ENCODE peak calls at places on chromosomes 11 and 22, in four cellular contexts. One of them, this sample, is unnamed.

GRCh38 chr11:87425943-87426342 is 388.2 kb downstream of the TMEM135 start:
- DNase-seq in iPS DF 6.9: no peak
- DNase-seq in fibroblast of lung: peak; percentile 80
- DNase-seq in effector memory CD4-positive, alpha-beta T cell: no peak
- DNase-seq in this sample: no peak

GRCh38 chr11:106468091-106468490 is 390.6 kb downstream of the AASDHPPT start:
- DNase-seq in iPS DF 6.9: no peak
- DNase-seq in fibroblast of lung: peak; percentile 90
- DNase-seq in effector memory CD4-positive, alpha-beta T cell: no peak
- DNase-seq in this sample: no peak

GRCh38 chr22:39185601-39186012 is 33.1 kb upstream of the CBX7 start:
- DNase-seq in iPS DF 6.9: no peak
- DNase-seq in fibroblast of lung: peak; percentile 29
- DNase-seq in effector memory CD4-positive, alpha-beta T cell: no peak
- DNase-seq in this sample: no peak

GRCh38 chr11:18836415-18836814 is 44.8 kb upstream of the PTPN5 start:
- DNase-seq in iPS DF 6.9: no peak
- DNase-seq in fibroblast of lung: no peak
- DNase-seq in effector memory CD4-positive, alpha-beta T cell: no peak
- DNase-seq in this sample: no peak

GRCh38 chr22:27250418-27250817 is 551.1 kb downstream of the MN1 start:
- DNase-seq in iPS DF 6.9: no peak
- DNase-seq in fibroblast of lung: no peak
- DNase-seq in effector memory CD4-positive, alpha-beta T cell: no peak
- DNase-seq in this sample: no peak

GRCh38 chr11:109405671-109406070 is 16.3 kb upstream of the C11orf87 start:
- DNase-seq in iPS DF 6.9: no peak
- DNase-seq in fibroblast of lung: peak; percentile 82
- DNase-seq in effector memory CD4-positive, alpha-beta T cell: no peak
- DNase-seq in this sample: no peak

GRCh38 chr22:16131918-16132317 is 442.1 kb downstream of the POTEH start:
- DNase-seq in iPS DF 6.9: no peak
- DNase-seq in fibroblast of lung: no peak
- DNase-seq in effector memory CD4-positive, alpha-beta T cell: no peak
- DNase-seq in this sample: no peak

GRCh38 chr11:118910309-118911112 is 15.2 kb downstream of the BCL9L start:
- DNase-seq in iPS DF 6.9: no peak
- DNase-seq in fibroblast of lung: peak; percentile 95
- DNase-seq in effector memory CD4-positive, alpha-beta T cell: peak; percentile 58
- DNase-seq in this sample: peak; percentile 41

GRCh38 chr11:134207538-134208239 is 16.1 kb downstream of the NCAPD3 start:
- DNase-seq in iPS DF 6.9: no peak
- DNase-seq in fibroblast of lung: no peak
- DNase-seq in effector memory CD4-positive, alpha-beta T cell: peak; percentile 19
- DNase-seq in this sample: peak; percentile 45

GRCh38 chr11:101567086-101567485 is 16.7 kb downstream of the TRPC6 start:
- DNase-seq in iPS DF 6.9: no peak
- DNase-seq in fibroblast of lung: no peak
- DNase-seq in effector memory CD4-positive, alpha-beta T cell: no peak
- DNase-seq in this sample: no peak

GRCh38 chr11:14620027-14620511 is 23.5 kb upstream of the PDE3B start:
- DNase-seq in iPS DF 6.9: no peak
- DNase-seq in fibroblast of lung: no peak
- DNase-seq in effector memory CD4-positive, alpha-beta T cell: no peak
- DNase-seq in this sample: no peak

GRCh38 chr11:19474954-19475811 is 234.4 kb upstream of the E2F8 start:
- DNase-seq in iPS DF 6.9: no peak
- DNase-seq in fibroblast of lung: no peak
- DNase-seq in effector memory CD4-positive, alpha-beta T cell: no peak
- DNase-seq in this sample: no peak

GRCh38 chr11:42812408-42812807 is 499.4 kb upstream of the API5 start:
- DNase-seq in iPS DF 6.9: no peak
- DNase-seq in fibroblast of lung: no peak
- DNase-seq in effector memory CD4-positive, alpha-beta T cell: no peak
- DNase-seq in this sample: no peak

GRCh38 chr11:116702772-116703360 is 69.9 kb downstream of the BUD13 start:
- DNase-seq in iPS DF 6.9: no peak
- DNase-seq in fibroblast of lung: no peak
- DNase-seq in effector memory CD4-positive, alpha-beta T cell: no peak
- DNase-seq in this sample: no peak

GRCh38 chr11:119315139-119316016 is 1.6 kb downstream of the MCAM start:
- DNase-seq in iPS DF 6.9: no peak
- DNase-seq in fibroblast of lung: peak; percentile 18
- DNase-seq in effector memory CD4-positive, alpha-beta T cell: no peak
- DNase-seq in this sample: peak; percentile 81

GRCh38 chr22:24001314-24001713 is 3.9 kb downstream of the GSTT4 start:
- DNase-seq in iPS DF 6.9: no peak
- DNase-seq in fibroblast of lung: no peak
- DNase-seq in effector memory CD4-positive, alpha-beta T cell: no peak
- DNase-seq in this sample: no peak
- H3K4me1 ChIP-seq in iPS DF 6.9: no peaks in the 10 kb centered on the region
- H3K4me1 ChIP-seq in fibroblast of lung: no peaks in the 10 kb centered on the region
- H3K4me1 ChIP-seq in effector memory CD4-positive, alpha-beta T cell: no peaks in the 10 kb centered on the region
- H3K4me1 ChIP-seq in this sample: no peaks in the 10 kb centered on the region

DNA sequence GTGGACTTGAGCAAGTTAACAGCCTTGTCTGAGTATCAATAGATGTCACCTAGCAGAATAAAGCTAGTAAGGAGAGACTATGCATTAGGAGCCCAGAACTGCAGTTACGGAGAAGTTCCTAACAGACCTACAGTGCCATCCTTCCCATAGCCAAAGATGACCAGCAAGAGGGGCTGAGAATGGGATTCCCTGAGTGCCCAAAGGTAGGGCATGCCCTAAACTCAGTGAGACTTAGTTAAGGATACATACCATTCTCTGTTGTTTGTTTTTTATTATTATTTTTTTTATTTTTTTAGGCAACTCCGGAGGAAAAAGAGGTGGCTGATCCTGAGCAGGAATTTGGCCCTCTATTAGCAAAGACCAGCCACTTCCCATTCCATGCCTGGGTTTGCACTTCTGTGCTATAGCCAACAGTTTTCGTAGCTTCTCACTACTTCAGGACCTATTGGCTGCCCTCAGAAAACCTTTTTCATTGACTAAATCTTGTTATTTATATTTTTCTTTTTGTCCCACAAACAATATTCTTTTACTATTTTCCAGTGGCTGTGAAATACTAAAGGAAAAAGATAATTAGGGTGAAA is 33.3 kb upstream of the CCDC34 start:
- DNase-seq in iPS DF 6.9: no peak
- DNase-seq in fibroblast of lung: no peak
- DNase-seq in effector memory CD4-positive, alpha-beta T cell: no peak
- DNase-seq in this sample: no peak
- H3K4me1 ChIP-seq in iPS DF 6.9: peaks cover 4% of the 10 kb centered on the region
- H3K4me1 ChIP-seq in fibroblast of lung: peaks cover 4% of the 10 kb centered on the region
- H3K4me1 ChIP-seq in effector memory CD4-positive, alpha-beta T cell: no peaks in the 10 kb centered on the region
- H3K4me1 ChIP-seq in this sample: no peaks in the 10 kb centered on the region

GRCh38 chr11:64868904-64869570 is 9.4 kb downstream of the EHD1 start:
- DNase-seq in iPS DF 6.9: no peak
- DNase-seq in fibroblast of lung: peak; percentile 96
- DNase-seq in effector memory CD4-positive, alpha-beta T cell: peak; percentile 55
- DNase-seq in this sample: no peak
- H3K4me1 ChIP-seq in iPS DF 6.9: no peaks in the 10 kb centered on the region
- H3K4me1 ChIP-seq in fibroblast of lung: peaks cover 64% of the 10 kb centered on the region
- H3K4me1 ChIP-seq in effector memory CD4-positive, alpha-beta T cell: peaks cover 89% of the 10 kb centered on the region
- H3K4me1 ChIP-seq in this sample: peaks cover 96% of the 10 kb centered on the region

GRCh38 chr22:38075961-38076360 is 8.0 kb downstream of the SLC16A8 start:
- DNase-seq in iPS DF 6.9: no peak
- DNase-seq in fibroblast of lung: no peak
- DNase-seq in effector memory CD4-positive, alpha-beta T cell: no peak
- DNase-seq in this sample: no peak
- H3K4me1 ChIP-seq in iPS DF 6.9: no peaks in the 10 kb centered on the region
- H3K4me1 ChIP-seq in fibroblast of lung: no peaks in the 10 kb centered on the region
- H3K4me1 ChIP-seq in effector memory CD4-positive, alpha-beta T cell: peaks cover 3% of the 10 kb centered on the region
- H3K4me1 ChIP-seq in this sample: no peaks in the 10 kb centered on the region

DNA sequence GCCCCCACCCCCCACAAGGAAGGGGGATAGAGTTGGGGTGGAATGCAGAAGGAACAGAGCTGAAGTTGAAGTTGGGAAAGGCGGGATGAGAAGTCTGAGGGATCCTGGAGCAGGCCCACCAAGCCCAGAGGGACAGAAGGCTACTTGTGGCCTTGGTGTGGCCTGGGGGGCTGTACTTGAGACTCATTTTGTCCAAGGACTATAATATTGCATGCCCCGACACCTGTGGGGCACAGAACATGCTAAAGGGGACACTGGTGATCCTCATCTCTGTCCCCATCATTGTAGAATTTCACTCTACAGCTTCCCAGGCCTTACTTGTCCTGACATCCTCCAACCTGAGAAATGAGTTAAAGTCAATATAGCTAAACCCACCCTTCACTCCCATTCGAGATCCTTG is 1.3 kb downstream of the ESAM start:
- DNase-seq in iPS DF 6.9: no peak
- DNase-seq in fibroblast of lung: no peak
- DNase-seq in effector memory CD4-positive, alpha-beta T cell: no peak
- DNase-seq in this sample: no peak
- H3K4me1 ChIP-seq in iPS DF 6.9: peaks cover 11% of the 10 kb centered on the region
- H3K4me1 ChIP-seq in fibroblast of lung: peaks cover 12% of the 10 kb centered on the region
- H3K4me1 ChIP-seq in effector memory CD4-positive, alpha-beta T cell: peaks cover 37% of the 10 kb centered on the region
- H3K4me1 ChIP-seq in this sample: peaks cover 48% of the 10 kb centered on the region

DNA sequence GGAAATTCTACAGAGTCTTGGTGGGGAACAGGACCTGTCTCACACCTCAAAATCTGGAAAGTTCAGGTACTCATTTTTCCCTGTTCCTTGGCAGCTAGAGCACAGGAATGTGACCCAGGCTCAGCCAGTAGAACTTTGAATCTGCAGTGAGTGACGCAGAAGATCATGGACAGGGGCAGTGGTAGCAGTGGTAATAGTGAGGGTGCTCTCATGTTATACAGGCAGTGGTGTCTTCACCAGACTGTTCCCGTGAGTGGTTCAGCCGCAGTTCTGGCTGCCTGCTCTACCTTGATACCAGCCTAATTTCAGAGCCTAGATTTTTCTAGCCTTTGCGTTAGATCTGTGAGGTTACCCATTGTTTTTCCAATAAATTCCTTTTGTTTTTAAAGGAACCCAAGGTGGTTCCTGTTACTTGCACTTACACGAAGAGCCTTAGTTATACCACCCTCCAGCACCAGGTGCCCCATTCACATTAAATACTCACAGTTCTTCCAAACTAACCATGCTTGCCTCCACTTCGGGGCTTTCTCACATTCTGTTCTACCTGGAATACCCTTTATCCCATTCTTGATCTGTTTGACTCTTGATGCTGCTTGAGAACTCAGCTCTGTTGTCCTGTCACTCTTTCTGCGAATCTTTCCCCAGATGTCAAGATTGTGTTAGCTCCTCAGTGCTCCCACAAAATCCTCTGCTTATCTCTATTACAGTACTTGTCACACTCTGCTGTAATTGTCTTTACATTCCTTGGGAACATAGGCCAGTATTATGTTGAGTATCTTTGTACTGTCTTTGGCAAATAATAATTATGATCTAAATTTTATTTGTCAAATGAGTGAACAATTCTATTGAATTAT is 47.8 kb downstream of the SWAP70 start:
- DNase-seq in iPS DF 6.9: no peak
- DNase-seq in fibroblast of lung: no peak
- DNase-seq in effector memory CD4-positive, alpha-beta T cell: no peak
- DNase-seq in this sample: no peak
- H3K4me1 ChIP-seq in iPS DF 6.9: no peaks in the 10 kb centered on the region
- H3K4me1 ChIP-seq in fibroblast of lung: no peaks in the 10 kb centered on the region
- H3K4me1 ChIP-seq in effector memory CD4-positive, alpha-beta T cell: peaks cover 2% of the 10 kb centered on the region
- H3K4me1 ChIP-seq in this sample: no peaks in the 10 kb centered on the region

GRCh38 chr11:63598556-63598955 is 15.7 kb downstream of the PLAAT3 start:
- DNase-seq in iPS DF 6.9: no peak
- DNase-seq in fibroblast of lung: no peak
- DNase-seq in effector memory CD4-positive, alpha-beta T cell: no peak
- DNase-seq in this sample: no peak
- H3K4me1 ChIP-seq in iPS DF 6.9: peaks cover 2% of the 10 kb centered on the region
- H3K4me1 ChIP-seq in fibroblast of lung: no peaks in the 10 kb centered on the region
- H3K4me1 ChIP-seq in effector memory CD4-positive, alpha-beta T cell: no peaks in the 10 kb centered on the region
- H3K4me1 ChIP-seq in this sample: no peaks in the 10 kb centered on the region

This sample was measured in CD4-positive, CD25-positive, alpha-beta regulatory T cell.